ENCODE peak calls at places on chromosomes 4 and X, in four cellular contexts. One of them, this sample, is unnamed.

GRCh38 chr4:25131396-25131795 is 28.9 kb downstream of the SEPSECS start:
- DNase-seq in activated naive CD4-positive, alpha-beta T cell treated with Interleukin-2 at 50 U/mL for 16 hours: no peak
- DNase-seq in stimulated activated naive CD8-positive, alpha-beta T cell treated with anti-CD3 and anti-CD28 coated beads, Interleukin-15, amount 100 ng/mL, for 72 hours: no peak
- DNase-seq in IMR-90: no peak
- DNase-seq in this sample: no peak

GRCh38 chr4:136818811-136819210 is 713.5 kb downstream of the PCDH18 start:
- DNase-seq in stimulated activated naive CD8-positive, alpha-beta T cell treated with anti-CD3 and anti-CD28 coated beads, Interleukin-15, amount 100 ng/mL, for 72 hours: no peak
- DNase-seq in IMR-90: peak; percentile 41
- DNase-seq in activated naive CD4-positive, alpha-beta T cell treated with Interleukin-2 at 50 U/mL for 16 hours: no peak
- DNase-seq in this sample: no peak

GRCh38 chr4:133149932-133150642 is 993 bp downstream of the PCDH10 start:
- DNase-seq in stimulated activated naive CD8-positive, alpha-beta T cell treated with anti-CD3 and anti-CD28 coated beads, Interleukin-15, amount 100 ng/mL, for 72 hours: no peak
- DNase-seq in activated naive CD4-positive, alpha-beta T cell treated with Interleukin-2 at 50 U/mL for 16 hours: no peak
- DNase-seq in IMR-90: no peak
- DNase-seq in this sample: no peak

GRCh38 chr4:129641179-129641578 is 545.2 kb downstream of the C4orf33 start:
- DNase-seq in IMR-90: peak; percentile 22
- DNase-seq in activated naive CD4-positive, alpha-beta T cell treated with Interleukin-2 at 50 U/mL for 16 hours: peak; percentile 29
- DNase-seq in stimulated activated naive CD8-positive, alpha-beta T cell treated with anti-CD3 and anti-CD28 coated beads, Interleukin-15, amount 100 ng/mL, for 72 hours: peak; percentile 28
- DNase-seq in this sample: no peak

GRCh38 chr4:87985097-87985886 is 9.8 kb downstream of the SPP1 start:
- DNase-seq in stimulated activated naive CD8-positive, alpha-beta T cell treated with anti-CD3 and anti-CD28 coated beads, Interleukin-15, amount 100 ng/mL, for 72 hours: peak; percentile 34
- DNase-seq in IMR-90: peak; percentile 35
- DNase-seq in activated naive CD4-positive, alpha-beta T cell treated with Interleukin-2 at 50 U/mL for 16 hours: peak; percentile 36
- DNase-seq in this sample: no peak

GRCh38 chrX:23505531-23506303 is 161.6 kb upstream of the PRDX4 start:
- DNase-seq in activated naive CD4-positive, alpha-beta T cell treated with Interleukin-2 at 50 U/mL for 16 hours: no peak
- DNase-seq in stimulated activated naive CD8-positive, alpha-beta T cell treated with anti-CD3 and anti-CD28 coated beads, Interleukin-15, amount 100 ng/mL, for 72 hours: no peak
- DNase-seq in IMR-90: no peak
- DNase-seq in this sample: no peak

GRCh38 chr4:13888112-13888511 is 260.6 kb upstream of the BOD1L1 start:
- DNase-seq in activated naive CD4-positive, alpha-beta T cell treated with Interleukin-2 at 50 U/mL for 16 hours: no peak
- DNase-seq in stimulated activated naive CD8-positive, alpha-beta T cell treated with anti-CD3 and anti-CD28 coated beads, Interleukin-15, amount 100 ng/mL, for 72 hours: no peak
- DNase-seq in IMR-90: peak; percentile 93
- DNase-seq in this sample: no peak

GRCh38 chrX:102808336-102808735 is 87.8 kb downstream of the GPRASP3 start:
- DNase-seq in IMR-90: peak; percentile 42
- DNase-seq in stimulated activated naive CD8-positive, alpha-beta T cell treated with anti-CD3 and anti-CD28 coated beads, Interleukin-15, amount 100 ng/mL, for 72 hours: no peak
- DNase-seq in activated naive CD4-positive, alpha-beta T cell treated with Interleukin-2 at 50 U/mL for 16 hours: no peak
- DNase-seq in this sample: no peak

GRCh38 chr4:142582340-142582739 is 263.8 kb downstream of the INPP4B start:
- DNase-seq in IMR-90: no peak
- DNase-seq in activated naive CD4-positive, alpha-beta T cell treated with Interleukin-2 at 50 U/mL for 16 hours: no peak
- DNase-seq in stimulated activated naive CD8-positive, alpha-beta T cell treated with anti-CD3 and anti-CD28 coated beads, Interleukin-15, amount 100 ng/mL, for 72 hours: no peak
- DNase-seq in this sample: no peak

GRCh38 chr4:148649669-148650331 is 207.6 kb upstream of the NR3C2 start:
- DNase-seq in IMR-90: peak; percentile 49
- DNase-seq in activated naive CD4-positive, alpha-beta T cell treated with Interleukin-2 at 50 U/mL for 16 hours: no peak
- DNase-seq in stimulated activated naive CD8-positive, alpha-beta T cell treated with anti-CD3 and anti-CD28 coated beads, Interleukin-15, amount 100 ng/mL, for 72 hours: no peak
- DNase-seq in this sample: no peak

GRCh38 chr4:184676093-184676492 is 26.6 kb downstream of the PRIMPOL start:
- DNase-seq in IMR-90: no peak
- DNase-seq in activated naive CD4-positive, alpha-beta T cell treated with Interleukin-2 at 50 U/mL for 16 hours: no peak
- DNase-seq in stimulated activated naive CD8-positive, alpha-beta T cell treated with anti-CD3 and anti-CD28 coated beads, Interleukin-15, amount 100 ng/mL, for 72 hours: no peak
- DNase-seq in this sample: no peak

GRCh38 chr4:185792384-185793146 is 19.4 kb downstream of the SORBS2 start:
- DNase-seq in activated naive CD4-positive, alpha-beta T cell treated with Interleukin-2 at 50 U/mL for 16 hours: no peak
- DNase-seq in IMR-90: peak; percentile 96
- DNase-seq in stimulated activated naive CD8-positive, alpha-beta T cell treated with anti-CD3 and anti-CD28 coated beads, Interleukin-15, amount 100 ng/mL, for 72 hours: no peak
- DNase-seq in this sample: peak; percentile 51